ENCODE peak calls at places on chromosomes 16 and 17, in seven cellular contexts. L is endothelial cell, A is WTC11, G is left ventricle myocardium inferior, B is PC-9, J is Panc1, Z is HFFc6. Q is an unnamed sample.

GRCh38 chr17:73410586-73411329 is 99.0 kb upstream of the CDC42EP4 start:
- DNase-seq in L (no peak), G (no peak), A (no peak), B (no peak), J (no peak), Z (no peak), Q (no peak)

GRCh38 chr17:9256944-9257629 is 235.8 kb downstream of the NTN1 start:
- DNase-seq in B (no peak), A (no peak), G (no peak), Z (peak), L (no peak), J (peak), Q (no peak)

GRCh38 chr16:19599968-19600716 is 44.6 kb downstream of the VPS35L start:
- DNase-seq in Z (no peak), G (no peak), L (no peak), J (no peak), A (no peak), B (no peak), Q (no peak)

GRCh38 chr17:40364121-40364861 is at the start of gene GJD3:
- DNase-seq in G (no peak), J (no peak), Z (no peak), L (no peak), B (no peak), A (peak), Q (no peak)

GRCh38 chr17:83173180-83173996 is 94.0 kb downstream of the METRNL start:
- DNase-seq in Z (no peak), J (no peak), B (no peak), L (no peak), A (peak), G (no peak), Q (no peak)

GRCh38 chr17:69093279-69093789 is 32.6 kb upstream of the ABCA9 start:
- DNase-seq in G (no peak), Z (no peak), L (no peak), B (no peak), A (no peak), J (no peak), Q (no peak)

GRCh38 chr16:53672461-53672860 is 31.2 kb downstream of the RPGRIP1L start:
- DNase-seq in G (no peak), Z (no peak), B (no peak), L (no peak), J (no peak), A (no peak), Q (no peak)

GRCh38 chr17:67052720-67053437 is 8.5 kb downstream of the CACNG1 start:
- DNase-seq in Z (no peak), B (no peak), G (no peak), J (no peak), L (no peak), A (no peak), Q (peak)

GRCh38 chr16:87657621-87658192 is 55.4 kb downstream of the JPH3 start:
- DNase-seq in A (peak), G (no peak), B (peak), Z (no peak), L (no peak), J (no peak), Q (no peak)

GRCh38 chr16:89031715-89032659 is 55.0 kb upstream of the CBFA2T3 start:
- DNase-seq in B (no peak), L (no peak), A (no peak), G (peak), J (no peak), Z (no peak), Q (no peak)

GRCh38 chr17:74118504-74118903 is 85.0 kb upstream of the RPL38 start:
- DNase-seq in Z (no peak), J (no peak), G (no peak), B (no peak), A (peak), L (peak), Q (no peak)

GRCh38 chr17:76014925-76015261 is 12.2 kb downstream of the EVPL start:
- DNase-seq in A (no peak), Z (no peak), B (no peak), L (no peak), G (no peak), J (no peak), Q (no peak)

GRCh38 chr17:50051082-50051576 is 4.8 kb upstream of the ITGA3 start:
- DNase-seq in B (peak), J (peak), A (no peak), L (no peak), G (no peak), Z (peak), Q (no peak)

GRCh38 chr16:89084814-89085612 is 8.6 kb upstream of the ACSF3 start:
- DNase-seq in J (no peak), L (no peak), B (no peak), A (no peak), G (no peak), Z (no peak), Q (no peak)

GRCh38 chr17:48973806-48974205 is 5.4 kb upstream of the GIP start:
- DNase-seq in A (no peak), J (no peak), B (no peak), Z (no peak), G (no peak), L (no peak), Q (no peak)

GRCh38 chr16:52680993-52681392 is 134.1 kb upstream of the TOX3 start:
- DNase-seq in A (no peak), G (no peak), Z (no peak), L (no peak), B (no peak), J (no peak), Q (no peak)

GRCh38 chr17:73429440-73430164 is 117.8 kb upstream of the CDC42EP4 start:
- DNase-seq in Z (peak), B (peak), G (peak), A (peak), L (peak), J (peak), Q (peak)

GRCh38 chr16:85290626-85291301 is 178.5 kb upstream of the CIBAR2 start:
- DNase-seq in L (no peak), A (no peak), J (no peak), G (no peak), B (no peak), Z (no peak), Q (no peak)

GRCh38 chr16:85296859-85297698 is 184.8 kb upstream of the CIBAR2 start:
- DNase-seq in L (peak), B (peak), G (no peak), A (peak), J (no peak), Z (peak), Q (no peak)

GRCh38 chr16:85294810-85295508 is 182.7 kb upstream of the CIBAR2 start:
- DNase-seq in B (no peak), L (no peak), A (no peak), Z (no peak), J (no peak), G (no peak), Q (no peak)

GRCh38 chr16:85291302-85292148 is 179.3 kb upstream of the CIBAR2 start:
- DNase-seq in G (peak), B (no peak), A (no peak), L (no peak), J (no peak), Z (no peak), Q (no peak)

DNA sequence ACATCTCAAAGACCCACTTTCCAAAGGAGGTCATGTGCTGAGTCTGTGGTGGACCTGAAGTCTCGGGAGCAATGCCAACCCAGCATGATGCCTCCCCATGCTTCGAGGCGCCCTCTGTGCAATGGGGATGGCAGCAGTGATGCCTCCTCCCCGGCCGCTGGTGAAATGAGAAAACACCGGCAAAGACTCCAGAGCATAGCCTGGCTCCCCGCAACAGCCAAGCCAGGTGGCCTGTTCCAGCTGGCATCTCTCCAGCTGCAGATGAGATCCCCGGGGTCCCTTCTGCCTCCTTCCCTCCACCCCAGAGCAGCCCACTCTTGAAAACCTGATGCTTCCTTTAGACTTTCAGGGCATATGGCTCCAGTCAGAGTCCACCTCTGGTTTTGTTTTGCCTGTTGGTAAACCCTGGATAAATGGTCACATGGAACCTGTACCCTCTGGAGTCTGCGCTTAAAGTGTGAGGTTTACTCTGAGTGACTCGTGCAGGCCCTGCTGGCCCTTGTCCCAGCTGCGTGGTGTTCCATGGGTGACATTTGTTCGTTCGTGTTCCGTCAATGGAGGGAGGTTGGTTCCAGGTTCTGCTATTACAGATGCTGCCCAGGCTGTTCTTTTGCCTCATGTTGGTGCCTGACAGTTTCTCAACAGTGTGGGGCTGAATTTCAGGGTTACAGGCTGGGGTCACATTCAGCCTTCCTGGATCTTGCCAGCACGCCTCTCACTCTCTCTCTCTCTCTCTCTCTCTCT is 181.8 kb upstream of the CIBAR2 start:
- DNase-seq in L (no peak), Z (no peak), B (no peak), G (no peak), J (no peak), A (no peak), Q (peak)
- TF ChIP-seq CTCF in L (no peak), Z (no peak), B (no peak), G (no peak), J (no peak), A (no peak), Q (no peak)

DNA sequence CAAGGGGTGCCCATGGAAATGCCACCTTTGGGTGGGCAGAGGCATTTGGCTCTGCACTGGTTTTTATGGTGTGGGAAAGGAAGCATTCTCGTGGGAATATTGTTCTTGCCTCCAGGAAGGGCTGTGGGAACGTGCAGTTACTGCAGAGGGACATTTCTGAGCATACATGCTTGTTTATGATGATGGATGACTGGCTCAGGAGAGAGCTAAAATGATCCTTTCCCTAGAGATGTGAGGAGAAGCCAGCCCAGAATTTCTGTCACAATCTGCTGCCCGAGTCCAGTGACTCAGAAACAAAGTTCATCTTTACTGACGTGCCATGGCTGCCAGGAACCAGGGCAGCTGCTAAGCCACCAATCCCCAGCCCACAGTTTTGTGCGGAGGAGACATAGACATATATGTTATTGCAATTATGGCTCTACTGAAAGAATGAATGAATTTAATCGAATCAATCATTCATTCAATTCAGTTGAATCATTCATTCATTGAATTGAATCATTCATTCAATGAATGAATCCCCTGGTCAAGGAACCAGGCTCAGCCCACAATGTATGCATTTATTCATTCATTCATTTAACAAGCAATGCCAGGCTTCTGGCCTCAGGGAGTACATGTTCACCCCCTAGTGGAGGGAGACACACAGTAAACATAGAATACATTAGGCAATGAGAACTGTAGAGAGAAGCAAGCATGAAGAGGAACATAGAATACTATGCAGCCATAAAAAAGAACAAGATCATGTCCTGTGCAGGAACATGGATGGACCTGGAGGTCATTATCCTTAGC is 414.4 kb upstream of the HSBP1 start:
- DNase-seq in A (no peak), B (no peak), G (no peak), Z (no peak), J (no peak), L (no peak), Q (no peak)
- TF ChIP-seq CTCF in A (no peak), B (no peak), G (no peak), Z (peak), J (no peak), L (peak), Q (no peak)

GRCh38 chr16:30478766-30479478 is 6.4 kb downstream of the ITGAL start:
- DNase-seq in Z (no peak), L (no peak), G (no peak), J (no peak), A (no peak), B (no peak), Q (no peak)

GRCh38 chr16:30484887-30485286 is 12.3 kb downstream of the ITGAL start:
- DNase-seq in J (no peak), B (no peak), L (no peak), Z (no peak), A (no peak), G (no peak), Q (no peak)

GRCh38 chr16:30485818-30486436 is 13.4 kb downstream of the ITGAL start:
- DNase-seq in B (no peak), Z (no peak), A (no peak), J (no peak), G (no peak), L (no peak), Q (no peak)

GRCh38 chr16:30476991-30477390 is 4.4 kb downstream of the ITGAL start:
- DNase-seq in G (no peak), J (no peak), A (no peak), Z (no peak), B (no peak), L (no peak), Q (no peak)

GRCh38 chr16:30482366-30482765 is 9.8 kb downstream of the ITGAL start:
- DNase-seq in B (no peak), L (no peak), G (no peak), J (no peak), A (no peak), Z (no peak), Q (no peak)
- TF ChIP-seq CTCF in B (peak), L (no peak), G (no peak), J (no peak), A (no peak), Z (peak), Q (no peak)

GRCh38 chr17:63117431-63117830 is 151.4 kb downstream of the TANC2 start:
- DNase-seq in Z (no peak), B (no peak), J (no peak), L (no peak), A (no peak), G (no peak), Q (no peak)

GRCh38 chr17:63120406-63120805 is 154.4 kb downstream of the TANC2 start:
- DNase-seq in Z (no peak), L (no peak), J (no peak), B (peak), G (no peak), A (no peak), Q (no peak)

GRCh38 chr17:63113167-63113566 is 147.1 kb downstream of the TANC2 start:
- DNase-seq in Z (no peak), J (no peak), G (no peak), A (no peak), L (no peak), B (no peak), Q (no peak)

GRCh38 chr17:63116967-63117366 is 150.9 kb downstream of the TANC2 start:
- DNase-seq in J (no peak), Z (peak), A (no peak), B (no peak), L (no peak), G (no peak), Q (no peak)

GRCh38 chr17:63116228-63116627 is 150.2 kb downstream of the TANC2 start:
- DNase-seq in G (no peak), L (no peak), Z (no peak), B (no peak), J (no peak), A (no peak), Q (no peak)
- TF ChIP-seq CTCF in G (no peak), L (no peak), Z (no peak), B (no peak), J (peak), A (no peak), Q (no peak)

GRCh38 chr17:37190493-37190892 is 185.3 kb upstream of the C17orf78 start:
- DNase-seq in B (no peak), L (no peak), G (no peak), Z (no peak), A (no peak), J (no peak), Q (no peak)
- TF ChIP-seq CTCF in B (no peak), L (peak), G (no peak), Z (peak), A (no peak), J (no peak), Q (no peak)

DNA sequence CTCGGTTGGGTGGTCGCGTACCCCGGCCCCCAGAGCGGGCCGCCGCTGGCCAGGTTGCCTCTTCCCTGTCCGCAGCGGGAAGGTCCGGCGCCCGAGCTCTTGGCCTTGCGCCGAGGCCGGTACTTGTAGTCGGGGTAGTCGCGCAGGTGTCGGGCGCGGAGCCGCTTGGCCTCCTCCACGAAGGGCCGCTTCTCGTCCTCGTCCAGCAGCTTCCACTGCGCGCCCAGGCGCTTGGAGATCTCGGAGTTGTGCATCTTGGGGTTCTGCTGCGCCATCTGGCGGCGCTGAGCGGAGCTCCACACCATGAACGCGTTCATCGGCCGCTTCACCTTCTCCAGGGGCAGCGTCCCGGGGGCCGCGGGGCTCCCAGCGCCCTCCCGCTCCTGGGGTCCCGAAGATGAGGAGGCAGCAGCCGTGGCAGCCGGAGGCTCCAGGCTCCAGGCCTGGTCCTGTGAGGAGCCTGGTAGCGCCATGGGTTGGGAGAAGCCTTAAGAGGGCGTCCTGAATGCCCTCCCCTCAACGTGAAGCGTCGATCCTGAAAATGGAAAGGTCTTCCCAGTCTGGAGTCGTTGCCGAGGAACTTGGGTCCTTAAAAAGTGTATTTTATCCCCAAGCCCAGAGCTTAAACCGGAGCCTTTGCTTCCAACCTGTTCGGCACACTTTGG is 558 bp downstream of the SOX15 start:
- DNase-seq in J (no peak), Z (peak), A (peak), G (peak), L (peak), B (peak), Q (peak)
- TF ChIP-seq CTCF in J (peak), Z (peak), A (peak), G (peak), L (peak), B (peak), Q (peak)

DNA sequence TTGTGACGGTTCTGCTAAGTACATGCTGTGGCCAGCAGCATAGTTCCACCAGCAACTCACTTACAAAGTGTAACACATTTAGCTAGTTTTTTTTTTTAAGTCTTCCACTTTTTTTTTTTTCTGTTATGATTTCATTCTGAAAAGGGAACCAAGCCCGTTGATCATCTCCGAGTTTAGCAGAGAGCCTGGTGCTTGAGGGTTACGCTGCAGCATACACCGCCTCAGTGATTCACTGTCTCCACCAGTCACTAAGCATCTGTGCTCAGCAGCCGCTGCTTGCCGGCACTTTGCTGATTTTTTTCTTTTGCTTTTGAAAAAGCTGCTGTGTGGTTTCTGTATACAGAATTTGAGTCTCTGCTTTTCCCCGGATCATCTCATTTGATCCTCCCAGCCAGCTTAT is 194.5 kb upstream of the CDH13 start:
- DNase-seq in Z (no peak), B (no peak), L (no peak), G (no peak), J (no peak), A (no peak), Q (no peak)
- TF ChIP-seq CTCF in Z (no peak), B (no peak), L (no peak), G (no peak), J (no peak), A (no peak), Q (no peak)

DNA sequence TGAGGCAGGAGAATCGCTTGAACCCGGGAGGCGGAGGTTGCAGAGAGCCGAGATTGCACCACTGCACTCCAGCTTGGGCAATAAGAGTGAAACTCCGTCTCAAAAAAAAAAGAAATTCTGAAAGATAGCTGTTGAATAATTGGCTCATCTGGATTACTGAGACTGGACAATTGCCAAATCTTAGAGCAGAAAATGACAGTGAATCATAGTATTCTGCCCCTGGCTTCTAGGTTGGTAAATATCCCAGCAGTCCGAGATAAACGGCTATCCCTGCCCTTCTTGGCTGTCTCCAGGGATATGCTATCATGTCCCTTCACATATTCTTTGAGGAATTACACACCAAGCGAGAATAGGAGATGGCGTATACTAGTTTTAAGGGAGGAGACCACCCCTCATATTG is 35.5 kb upstream of the METTL16 start:
- DNase-seq in J (no peak), L (no peak), G (no peak), B (no peak), Z (peak), A (no peak), Q (no peak)
- TF ChIP-seq CTCF in J (no peak), L (no peak), G (no peak), B (no peak), Z (no peak), A (no peak), Q (no peak)

DNA sequence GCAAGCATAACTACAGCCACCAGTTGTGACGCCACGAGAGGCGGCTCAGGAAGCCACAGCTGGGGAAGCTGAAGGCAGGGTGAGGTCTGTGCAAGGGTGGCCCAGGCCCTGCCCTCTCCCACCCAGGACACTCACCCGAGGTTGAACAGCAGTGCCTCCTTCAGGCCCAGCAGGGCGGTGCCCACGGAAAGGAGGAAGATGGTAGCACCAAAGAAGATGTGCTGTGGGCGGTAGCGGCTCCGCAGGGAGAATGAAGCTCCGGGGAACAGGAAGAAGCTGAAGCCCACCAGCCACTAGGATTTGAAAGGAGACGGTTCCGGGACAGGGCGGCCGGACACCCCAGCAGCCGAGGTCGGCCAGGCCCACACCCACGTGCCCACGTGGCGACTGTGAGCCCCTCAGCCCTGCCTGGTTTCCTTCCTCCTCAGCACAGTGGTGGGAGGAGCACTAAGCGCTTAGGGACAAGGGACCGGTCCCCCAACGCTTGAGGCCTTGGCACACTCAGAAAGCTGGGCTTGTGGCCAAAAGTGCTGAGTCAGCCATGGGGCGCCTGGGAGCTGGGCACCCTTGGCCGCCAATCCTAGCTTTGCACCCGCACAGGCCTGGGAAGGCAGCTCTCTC is 11.0 kb downstream of the CYB561 start:
- DNase-seq in Z (peak), A (peak), J (no peak), G (peak), B (peak), L (no peak), Q (peak)
- TF ChIP-seq CTCF in Z (peak), A (peak), J (peak), G (no peak), B (no peak), L (peak), Q (no peak)

Q was measured in gastrocnemius medialis.